ENCODE peak calls at places on chromosome 9, in seven cellular contexts. F, E, W, P, C, R and B are unnamed samples.

GRCh38 chr9:2209400-2209799 is 194.3 kb downstream of the SMARCA2 start:
- DNase-seq in P (no peak), R (no peak), E (no peak), W (no peak), F (no peak), C (no peak), B (no peak)

GRCh38 chr9:34989946-34990635 is 546 bp downstream of the DNAJB5 start:
- DNase-seq in W (peak; percentile 53), F (no peak), E (peak; percentile 87), P (no peak), C (peak; percentile 84), R (no peak), B (peak; percentile 68)

GRCh38 chr9:70495514-70495913 is 81.1 kb upstream of the KLF9 start:
- DNase-seq in C (no peak), W (peak; percentile 20), E (no peak), R (no peak), F (no peak), P (no peak), B (no peak)

GRCh38 chr9:29588361-29588760 is 2015.1 kb upstream of the C9orf72 start:
- DNase-seq in C (no peak), R (no peak), P (no peak), W (no peak), F (no peak), E (no peak), B (no peak)

GRCh38 chr9:92659601-92660000 is 10.3 kb downstream of the IPPK start:
- DNase-seq in E (no peak), F (no peak), C (no peak), R (no peak), P (no peak), W (no peak), B (no peak)

GRCh38 chr9:68894502-68894901 is 119.4 kb downstream of the PRKACG start:
- DNase-seq in C (no peak), R (no peak), F (no peak), E (no peak), P (no peak), W (no peak), B (no peak)

GRCh38 chr9:21681641-21682040 is 120.8 kb upstream of the MTAP start:
- DNase-seq in C (no peak), E (no peak), W (no peak), F (no peak), P (no peak), R (no peak), B (no peak)

GRCh38 chr9:2420488-2421056 is 201.0 kb upstream of the VLDLR start:
- DNase-seq in R (no peak), C (no peak), P (no peak), E (no peak), F (no peak), W (no peak), B (no peak)

GRCh38 chr9:2337602-2338001 is 284.0 kb upstream of the VLDLR start:
- DNase-seq in P (no peak), E (no peak), C (peak; percentile 1), F (no peak), W (no peak), R (no peak), B (no peak)

GRCh38 chr9:107389617-107390071 is 99.9 kb downstream of the KLF4 start:
- DNase-seq in W (no peak), C (no peak), E (no peak), F (no peak), R (no peak), P (peak; percentile 65), B (no peak)

GRCh38 chr9:107390319-107390718 is 99.2 kb downstream of the KLF4 start:
- DNase-seq in F (no peak), C (no peak), E (no peak), P (no peak), W (no peak), R (no peak), B (no peak)

GRCh38 chr9:107390806-107391205 is 98.8 kb downstream of the KLF4 start:
- DNase-seq in R (no peak), C (no peak), W (no peak), F (no peak), E (no peak), P (no peak), B (no peak)

GRCh38 chr9:107387401-107387800 is 102.2 kb downstream of the KLF4 start:
- DNase-seq in E (no peak), C (no peak), P (no peak), R (no peak), W (no peak), F (no peak), B (no peak)

GRCh38 chr9:107388890-107389289 is 100.7 kb downstream of the KLF4 start:
- DNase-seq in E (no peak), W (no peak), F (no peak), R (no peak), C (no peak), P (no peak), B (no peak)
- TF ChIP-seq SP1 in E (no peak), W (no peak), F (no peak), R (no peak), C (no peak), P (no peak), B (no peak)

DNA sequence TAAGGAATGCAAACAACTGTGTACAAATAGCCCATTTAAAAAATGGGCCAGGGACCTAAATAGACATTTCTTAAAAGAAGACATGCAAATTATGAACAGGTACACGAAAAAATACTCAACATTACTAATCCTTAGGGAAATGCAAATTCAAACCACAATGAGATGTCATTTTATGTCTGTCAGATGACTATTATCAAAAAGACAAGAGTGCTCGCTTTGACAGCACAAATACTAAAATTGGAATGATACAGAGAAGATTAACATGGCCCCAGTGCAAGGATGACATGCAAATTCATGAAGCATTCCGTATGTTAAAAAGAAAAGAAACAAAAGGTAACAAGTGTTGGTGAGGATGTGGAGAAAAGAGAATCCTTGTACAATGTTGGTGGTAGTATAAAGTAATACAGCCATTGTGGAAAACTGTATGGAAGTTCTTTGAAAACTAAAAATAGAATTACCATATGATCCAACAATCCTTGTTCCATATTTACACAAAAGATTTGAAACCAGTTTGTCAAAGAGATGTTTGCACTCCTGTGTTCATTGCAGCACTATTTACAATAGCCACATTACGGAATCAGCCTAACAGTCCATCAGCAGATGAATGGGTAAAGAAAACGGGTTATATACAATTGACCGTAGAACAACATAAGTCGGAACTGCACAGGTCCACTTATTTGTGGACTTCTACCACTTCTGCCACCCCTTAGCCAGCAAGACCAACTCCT is 47.2 kb upstream of the PCAT7 start:
- DNase-seq in W (no peak), F (no peak), R (no peak), P (peak; percentile 88), C (no peak), E (no peak), B (no peak)
- TF ChIP-seq SP1 in W (no peak), F (no peak), R (no peak), P (no peak), C (no peak), E (no peak), B (no peak)

DNA sequence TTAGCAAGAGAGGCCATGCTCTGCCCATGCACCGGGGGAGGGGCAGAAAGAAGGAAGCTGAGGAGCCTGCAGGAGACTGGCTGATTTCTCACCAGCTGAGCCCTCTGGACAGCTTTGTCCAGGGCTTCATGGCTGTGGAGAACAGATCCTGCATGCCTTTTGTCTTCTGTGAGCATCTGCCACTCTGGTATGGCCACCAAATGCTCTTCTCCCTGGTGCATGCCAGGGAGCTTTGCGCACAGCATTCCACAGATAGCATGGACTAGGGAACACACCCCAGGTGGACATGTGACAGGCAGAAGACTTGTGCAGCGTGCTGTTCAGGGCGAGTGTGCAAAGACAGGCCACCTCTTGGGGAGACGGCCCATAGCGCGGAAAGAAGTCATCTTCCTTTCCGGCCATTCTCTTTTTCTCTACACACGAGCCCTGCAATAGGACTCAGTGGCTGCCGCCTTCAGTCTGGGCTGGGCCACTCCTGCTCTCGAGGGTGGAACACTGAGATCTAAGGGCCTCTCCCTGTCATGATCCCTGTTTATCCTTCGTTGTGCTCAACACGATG is 56.7 kb downstream of the GADD45G start:
- DNase-seq in W (no peak), C (no peak), P (peak; percentile 37), F (no peak), R (no peak), E (no peak), B (no peak)
- TF ChIP-seq SP1 in W (no peak), C (no peak), P (no peak), F (no peak), R (no peak), E (no peak), B (no peak)

DNA sequence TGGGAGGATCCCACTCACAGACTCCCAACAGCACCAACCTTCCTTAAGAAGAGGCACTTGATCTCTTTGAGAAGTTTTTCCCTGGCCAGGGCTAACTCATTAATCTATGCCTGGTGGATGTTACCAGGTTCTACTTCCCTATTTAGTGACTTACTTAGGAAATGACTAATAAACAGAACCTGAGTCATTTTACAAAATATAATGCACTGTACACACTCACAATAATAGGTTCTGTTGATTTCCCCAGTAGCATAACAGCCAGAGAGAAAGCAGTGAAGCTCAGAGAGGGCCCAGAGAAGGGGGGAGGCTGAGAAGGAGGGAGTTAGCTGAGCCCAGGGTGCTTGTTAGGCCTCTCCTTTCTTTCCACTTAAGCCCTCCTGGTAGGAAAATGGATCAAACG is 27.1 kb downstream of the FRMD3 start:
- DNase-seq in P (no peak), C (no peak), W (no peak), R (peak; percentile 34), F (no peak), E (no peak), B (no peak)
- TF ChIP-seq SP1 in P (no peak), C (no peak), W (no peak), R (no peak), F (no peak), E (no peak), B (no peak)

GRCh38 chr9:134053941-134054761 is 13.7 kb downstream of the BRD3 start:
- DNase-seq in F (no peak), E (no peak), W (no peak), R (no peak), P (no peak), C (no peak), B (no peak)

GRCh38 chr9:134054891-134055811 is 12.7 kb downstream of the BRD3 start:
- DNase-seq in E (no peak), P (no peak), C (no peak), R (no peak), W (no peak), F (no peak), B (no peak)

GRCh38 chr9:134056483-134057310 is 11.1 kb downstream of the BRD3 start:
- DNase-seq in C (no peak), W (no peak), E (no peak), F (no peak), R (no peak), P (no peak), B (no peak)

GRCh38 chr9:134057311-134057665 is 10.5 kb downstream of the BRD3 start:
- DNase-seq in E (no peak), F (no peak), R (no peak), W (no peak), C (no peak), P (no peak), B (no peak)

GRCh38 chr9:134055981-134056461 is 11.8 kb downstream of the BRD3 start:
- DNase-seq in C (no peak), W (no peak), R (no peak), P (no peak), E (no peak), F (no peak), B (no peak)
- TF ChIP-seq SP1 in C (no peak), W (no peak), R (no peak), P (no peak), E (no peak), F (no peak), B (no peak)